ENCODE peak calls at places on chromosome 20, in ten cellular contexts. S is mammary epithelial cell, L is OCI-LY7, I is kidney, T is BE2C, J is transverse colon, K is mesendoderm, V is HCT116, Y is mucosa of descending colon, D is cardiac muscle cell. X is an unnamed sample. For H3K4me1, the result is how much of the 10 kb centered on the place peaks cover.

GRCh38 chr20:20497242-20497985 is 129.5 kb downstream of the INSM1 start:
- DNase-seq in S (no peak), L (no peak), I (no peak), T (no peak), J (no peak), K (no peak), V (no peak), Y (no peak), D (no peak), X (no peak)

GRCh38 chr20:50335105-50335504 is 144.5 kb downstream of the CEBPB start:
- DNase-seq in S (peak), L (peak), I (no peak), T (peak), J (no peak), K (peak), V (peak), Y (no peak), D (peak), X (peak)

GRCh38 chr20:44745122-44745521 is 543 bp upstream of the KCNK15 start:
- DNase-seq in S (no peak), L (no peak), I (no peak), T (no peak), J (no peak), K (no peak), V (no peak), Y (no peak), D (no peak), X (no peak)

GRCh38 chr20:37917436-37917835 is 14.5 kb downstream of the VSTM2L start:
- DNase-seq in S (no peak), L (no peak), I (no peak), T (no peak), J (no peak), K (no peak), V (no peak), Y (no peak), D (no peak), X (no peak)

GRCh38 chr20:4829494-4830211 is 107.9 kb downstream of the PRND start:
- DNase-seq in S (no peak), L (no peak), I (peak), T (no peak), J (no peak), K (no peak), V (no peak), Y (no peak), D (no peak), X (no peak)

GRCh38 chr20:5535211-5535756 is 214.9 kb upstream of the SHLD1 start:
- DNase-seq in S (peak), L (no peak), I (no peak), T (no peak), J (no peak), K (no peak), V (no peak), Y (no peak), D (peak), X (no peak)

GRCh38 chr20:3590164-3590563 is 73.0 kb downstream of the GFRA4 start:
- DNase-seq in S (no peak), L (no peak), I (no peak), T (no peak), J (no peak), K (no peak), V (no peak), Y (no peak), D (no peak), X (no peak)

GRCh38 chr20:47744803-47745202 is 40.5 kb downstream of the SULF2 start:
- DNase-seq in S (no peak), L (no peak), I (no peak), T (no peak), J (no peak), K (no peak), V (no peak), Y (no peak), D (no peak), X (no peak)

GRCh38 chr20:59818911-59819310 is 114.5 kb downstream of the SYCP2 start:
- DNase-seq in S (no peak), L (no peak), I (no peak), T (no peak), J (no peak), K (no peak), V (no peak), Y (no peak), D (no peak), X (no peak)

GRCh38 chr20:50187403-50188051 is 3.1 kb upstream of the CEBPB start:
- DNase-seq in S (peak), L (no peak), I (peak), T (no peak), J (peak), K (peak), V (no peak), Y (peak), D (peak), X (no peak)

GRCh38 chr20:43744121-43744520 is 17.3 kb upstream of the GTSF1L start:
- DNase-seq in S (peak), L (no peak), I (no peak), T (no peak), J (no peak), K (peak), V (no peak), Y (no peak), D (no peak), X (no peak)

GRCh38 chr20:31403886-31404285 is 2.1 kb downstream of the DEFB121 start:
- DNase-seq in S (no peak), L (no peak), I (no peak), T (no peak), J (no peak), K (no peak), V (no peak), Y (no peak), D (no peak), X (no peak)

GRCh38 chr20:51469578-51470520 is 72.7 kb downstream of the NFATC2 start:
- DNase-seq in S (no peak), L (peak), I (peak), T (no peak), J (no peak), K (no peak), V (no peak), Y (no peak), D (no peak), X (no peak)

GRCh38 chr20:53819973-53820451 is 226.4 kb upstream of the ZNF217 start:
- DNase-seq in S (peak), L (no peak), I (no peak), T (no peak), J (no peak), K (no peak), V (no peak), Y (no peak), D (no peak), X (no peak)

GRCh38 chr20:23446505-23446904 is 6.2 kb downstream of the CST11 start:
- DNase-seq in S (no peak), L (peak), I (no peak), T (peak), J (peak), K (peak), V (peak), Y (no peak), D (peak), X (peak)

GRCh38 chr20:47492284-47492683 is 9.4 kb upstream of the NCOA3 start:
- DNase-seq in S (no peak), L (no peak), I (no peak), T (no peak), J (no peak), K (no peak), V (no peak), Y (no peak), D (no peak), X (no peak)

GRCh38 chr20:38633577-38634093 is 32.0 kb downstream of the ARHGAP40 start:
- DNase-seq in S (peak), L (peak), I (no peak), T (peak), J (peak), K (peak), V (peak), Y (no peak), D (peak), X (peak)

GRCh38 chr20:52056203-52057062 is 135.1 kb downstream of the ZFP64 start:
- DNase-seq in S (peak), L (no peak), I (no peak), T (no peak), J (no peak), K (no peak), V (peak), Y (no peak), D (peak), X (no peak)

GRCh38 chr20:37384683-37385174 is 38.8 kb downstream of the SRC start:
- DNase-seq in S (peak), L (peak), I (peak), T (peak), J (peak), K (peak), V (no peak), Y (peak), D (peak), X (peak)

GRCh38 chr20:55271370-55271769 is 733.9 kb downstream of the CBLN4 start:
- DNase-seq in S (no peak), L (no peak), I (no peak), T (no peak), J (no peak), K (no peak), V (no peak), Y (no peak), D (no peak), X (no peak)

GRCh38 chr20:59748555-59749292 is 144.4 kb downstream of the PHACTR3 start:
- DNase-seq in S (no peak), L (no peak), I (no peak), T (no peak), J (peak), K (no peak), V (no peak), Y (no peak), D (peak), X (no peak)

GRCh38 chr20:16206817-16207216 is 366.4 kb downstream of the KIF16B start:
- DNase-seq in S (no peak), L (no peak), I (no peak), T (no peak), J (no peak), K (peak), V (no peak), Y (no peak), D (no peak), X (no peak)

GRCh38 chr20:48186447-48186846 is 401.2 kb upstream of the SULF2 start:
- DNase-seq in S (peak), L (no peak), I (no peak), T (no peak), J (no peak), K (no peak), V (no peak), Y (no peak), D (peak), X (no peak)

GRCh38 chr20:10034717-10035571 is at the start of gene ANKEF1:
- DNase-seq in S (peak), L (peak), I (peak), T (peak), J (peak), K (peak), V (peak), Y (peak), D (peak), X (peak)

GRCh38 chr20:32969356-32970114 is 34.7 kb downstream of the SUN5 start:
- DNase-seq in S (no peak), L (no peak), I (peak), T (no peak), J (no peak), K (no peak), V (no peak), Y (no peak), D (no peak), X (no peak)

GRCh38 chr20:19889011-19889953 is 127.9 kb upstream of the NAA20 start:
- DNase-seq in S (peak), L (no peak), I (peak), T (no peak), J (peak), K (no peak), V (no peak), Y (no peak), D (peak), X (no peak)

GRCh38 chr20:51144476-51144875 is 121.6 kb upstream of the KCNG1 start:
- DNase-seq in S (no peak), L (no peak), I (no peak), T (no peak), J (no peak), K (peak), V (no peak), Y (no peak), D (no peak), X (no peak)

GRCh38 chr20:11810316-11811130 is 107.2 kb upstream of the BTBD3 start:
- DNase-seq in S (peak), L (no peak), I (no peak), T (no peak), J (no peak), K (no peak), V (no peak), Y (no peak), D (peak), X (no peak)

GRCh38 chr20:1822564-1823420 is 72.4 kb upstream of the SIRPA start:
- DNase-seq in S (peak), L (no peak), I (no peak), T (no peak), J (no peak), K (no peak), V (no peak), Y (no peak), D (peak), X (no peak)

GRCh38 chr20:32457476-32457986 is 99.4 kb downstream of the ASXL1 start:
- DNase-seq in S (peak), L (no peak), I (peak), T (peak), J (no peak), K (peak), V (no peak), Y (peak), D (peak), X (no peak)

GRCh38 chr20:9072741-9073310 is 3.9 kb downstream of the PLCB4 start:
- DNase-seq in S (no peak), L (no peak), I (no peak), T (no peak), J (no peak), K (peak), V (no peak), Y (no peak), D (no peak), X (no peak)

GRCh38 chr20:58700121-58700780 is 7.7 kb downstream of the NPEPL1 start:
- DNase-seq in S (no peak), L (no peak), I (no peak), T (no peak), J (peak), K (no peak), V (no peak), Y (no peak), D (peak), X (no peak)

GRCh38 chr20:3080939-3081388 is 3.6 kb downstream of the AVP start:
- DNase-seq in S (no peak), L (no peak), I (no peak), T (no peak), J (no peak), K (no peak), V (no peak), Y (no peak), D (peak), X (no peak)

GRCh38 chr20:34817072-34817471 is 8.4 kb downstream of the NCOA6 start:
- DNase-seq in S (no peak), L (no peak), I (no peak), T (no peak), J (no peak), K (no peak), V (no peak), Y (no peak), D (no peak), X (no peak)
- H3K4me1 ChIP-seq in S (under half), L (under half), I (under half), T (under half), J (under half), K (under half), V (under half), Y (under half), D (under half), X (under half)

GRCh38 chr20:14824996-14825395 is 487.6 kb upstream of the FLRT3 start:
- DNase-seq in S (no peak), L (no peak), I (no peak), T (no peak), J (no peak), K (no peak), V (no peak), Y (no peak), D (no peak), X (no peak)

GRCh38 chr20:14828459-14828858 is 491.0 kb upstream of the FLRT3 start:
- DNase-seq in S (no peak), L (no peak), I (no peak), T (no peak), J (no peak), K (no peak), V (no peak), Y (no peak), D (no peak), X (no peak)

GRCh38 chr20:14829897-14830296 is 492.5 kb upstream of the FLRT3 start:
- DNase-seq in S (no peak), L (no peak), I (no peak), T (no peak), J (no peak), K (no peak), V (no peak), Y (no peak), D (no peak), X (no peak)

GRCh38 chr20:14830466-14830865 is 493.1 kb upstream of the FLRT3 start:
- DNase-seq in S (no peak), L (no peak), I (no peak), T (no peak), J (no peak), K (no peak), V (no peak), Y (no peak), D (no peak), X (no peak)

GRCh38 chr20:14826926-14827325 is 489.5 kb upstream of the FLRT3 start:
- DNase-seq in S (no peak), L (no peak), I (no peak), T (peak), J (no peak), K (no peak), V (no peak), Y (no peak), D (no peak), X (no peak)
- H3K4me3 ChIP-seq in S (no peak), L (no peak), I (no peak), T (no peak), J (no peak), K (no peak), V (no peak), Y (no peak), D (no peak), X (no peak)

DNA sequence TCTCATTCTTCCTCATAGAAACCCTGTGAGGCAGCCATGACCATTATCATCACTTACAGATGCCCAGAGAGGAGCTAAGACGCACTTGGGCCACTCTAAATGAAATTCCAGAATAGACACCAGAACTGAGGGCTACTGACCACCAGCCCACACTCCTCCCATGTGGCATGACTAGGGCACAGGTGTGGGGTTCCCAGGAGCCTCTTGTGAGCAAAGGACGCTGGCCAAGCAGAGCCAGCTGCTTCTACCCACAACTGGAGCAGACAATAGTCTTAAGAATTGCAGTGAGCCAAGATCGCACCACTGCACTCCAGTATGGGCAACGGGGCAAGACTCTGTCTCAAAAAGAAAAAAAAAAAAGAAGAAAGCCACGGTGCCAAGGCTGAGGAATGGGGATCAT is 10.0 kb downstream of the AHCY start:
- DNase-seq in S (no peak), L (no peak), I (no peak), T (no peak), J (no peak), K (no peak), V (no peak), Y (no peak), D (no peak), X (no peak)
- H3K4me1 ChIP-seq in S (under half), L (under half), I (under half), T (under half), J (under half), K (under half), V (under half), Y (under half), D (under half), X (under half)

GRCh38 chr20:45836841-45837240 is 3.2 kb downstream of the SNX21 start:
- DNase-seq in S (no peak), L (no peak), I (no peak), T (no peak), J (no peak), K (no peak), V (no peak), Y (no peak), D (peak), X (no peak)

GRCh38 chr20:45833030-45833882 is at the start of gene SNX21:
- DNase-seq in S (peak), L (no peak), I (peak), T (peak), J (peak), K (peak), V (no peak), Y (peak), D (peak), X (peak)

GRCh38 chr20:45833883-45834796 is 541 bp downstream of the SNX21 start:
- DNase-seq in S (peak), L (no peak), I (peak), T (peak), J (peak), K (peak), V (no peak), Y (peak), D (peak), X (peak)

GRCh38 chr20:45834797-45835161 is 1.2 kb downstream of the SNX21 start:
- DNase-seq in S (no peak), L (no peak), I (peak), T (no peak), J (no peak), K (no peak), V (no peak), Y (peak), D (no peak), X (no peak)

DNA sequence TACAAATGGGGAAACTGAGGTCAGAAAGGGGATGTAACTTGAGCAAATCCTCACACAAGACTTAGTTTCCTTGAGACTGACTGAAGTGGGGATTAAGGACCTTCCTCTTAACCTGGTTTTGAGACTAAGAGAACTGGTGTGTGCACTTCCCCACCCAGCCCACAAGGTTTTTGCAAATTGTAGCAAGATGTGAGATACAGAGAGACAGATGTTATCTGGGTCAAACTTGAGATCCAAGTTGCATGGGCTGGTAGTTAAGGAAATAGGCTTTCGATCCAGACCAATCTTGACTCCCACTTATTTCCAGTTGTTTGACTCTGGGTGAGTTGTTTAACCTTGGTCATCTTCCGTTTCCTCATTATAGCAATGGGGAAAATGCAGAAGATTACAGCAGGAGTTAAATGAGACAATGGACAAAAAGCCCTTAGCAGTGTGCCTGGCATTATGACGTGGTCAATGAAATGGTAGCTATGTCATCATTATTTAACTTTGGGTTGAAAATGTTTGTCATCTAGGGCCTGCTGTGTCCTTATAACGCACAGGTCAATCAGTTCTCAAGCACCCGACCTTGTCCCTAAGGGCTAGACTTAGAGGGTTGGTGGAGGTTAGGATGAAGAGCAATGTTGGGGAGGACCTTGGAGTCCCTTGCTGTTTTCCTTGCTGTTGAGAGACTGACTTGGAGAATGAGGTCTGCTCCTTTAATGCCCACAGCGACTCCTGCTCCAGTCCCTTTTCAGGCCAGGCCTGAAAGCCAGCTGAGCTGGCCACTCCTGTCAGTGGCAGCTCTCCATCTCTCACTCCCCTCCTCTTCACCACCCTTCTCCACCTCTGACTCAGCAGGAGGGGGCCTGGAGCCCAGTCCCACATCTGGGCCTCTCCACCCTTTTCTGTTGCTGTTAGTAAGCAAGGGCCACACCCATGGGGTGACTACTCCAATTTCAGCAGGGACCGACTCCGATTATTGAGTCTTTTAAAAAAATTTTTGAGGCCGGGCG is 1.9 kb downstream of the SNX21 start:
- DNase-seq in S (no peak), L (no peak), I (peak), T (no peak), J (peak), K (no peak), V (no peak), Y (peak), D (no peak), X (no peak)
- H3K4me3 ChIP-seq in S (no peak), L (no peak), I (peak), T (no peak), J (peak), K (no peak), V (no peak), Y (no peak), D (no peak), X (no peak)